ENCODE peak calls at places on chromosomes 6 and 20, in seven cellular contexts. N is SK-N-DZ; I is activated T-cell treated with anti-CD3 and anti-CD28 coated beads, Interleukin-2, amount 50 U/mL, for 4 hours; K is right cardiac atrium; S is activated naive CD4-positive, alpha-beta T cell; U is GM23248; E is activated CD8-positive, alpha-beta memory T cell treated with anti-CD3 and anti-CD28 coated beads, Interleukin-2, amount 50 U/mL, for 4 hours. Q is an unnamed sample.
A peak's percentile ranks its signal among the peaks of the same experiment; 100 is the strongest.

GRCh38 chr20:12372557-12372956 is 454.9 kb downstream of the BTBD3 start:
- DNase-seq in N (no peak), I (no peak), K (no peak), S (no peak), U (no peak), E (no peak), Q (no peak)

GRCh38 chr6:48151142-48151541 is 40.1 kb upstream of the PTCHD4 start:
- DNase-seq in N (no peak), I (no peak), K (no peak), S (no peak), U (peak; percentile 7), E (no peak), Q (no peak)

GRCh38 chr20:33894798-33895197 is 83.7 kb downstream of the CHMP4B start:
- DNase-seq in N (no peak), I (no peak), K (no peak), S (no peak), U (peak; percentile 43), E (no peak), Q (no peak)

GRCh38 chr6:113347420-113347819 is 509.7 kb upstream of the MARCKS start:
- DNase-seq in N (no peak), I (no peak), K (no peak), S (no peak), U (peak; percentile 58), E (no peak), Q (peak; percentile 61)

GRCh38 chr20:15902493-15902892 is 670.8 kb downstream of the KIF16B start:
- DNase-seq in N (peak; percentile 28), I (no peak), K (no peak), S (no peak), U (no peak), E (no peak), Q (peak; percentile 6)

GRCh38 chr6:41901882-41902519 is 6.8 kb upstream of the USP49 start:
- DNase-seq in N (no peak), I (peak; percentile 56), K (no peak), S (peak; percentile 33), U (peak; percentile 42), E (peak; percentile 63), Q (peak; percentile 62)

GRCh38 chr6:39758905-39759605 is 33.1 kb upstream of the DAAM2 start:
- DNase-seq in N (no peak), I (no peak), K (no peak), S (no peak), U (no peak), E (no peak), Q (no peak)

GRCh38 chr6:82589509-82590206 is 226.0 kb downstream of the TPBG start:
- DNase-seq in N (peak; percentile 52), I (no peak), K (no peak), S (no peak), U (peak; percentile 84), E (no peak), Q (peak; percentile 77)

GRCh38 chr6:12801141-12801540 is 84.6 kb downstream of the PHACTR1 start:
- DNase-seq in N (no peak), I (no peak), K (no peak), S (no peak), U (peak; percentile 67), E (no peak), Q (peak; percentile 19)

GRCh38 chr6:125858427-125859320 is 67.9 kb downstream of the NCOA7 start:
- DNase-seq in N (peak; percentile 78), I (peak; percentile 8), K (peak; percentile 36), S (no peak), U (peak; percentile 73), E (no peak), Q (peak; percentile 81)

GRCh38 chr6:164039954-164040375 is 625.4 kb downstream of the QKI start:
- DNase-seq in N (no peak), I (peak; percentile 36), K (peak; percentile 50), S (peak; percentile 38), U (no peak), E (peak; percentile 50), Q (peak; percentile 73)

GRCh38 chr20:59525500-59526241 is 78.7 kb upstream of the PHACTR3 start:
- DNase-seq in N (peak; percentile 74), I (no peak), K (peak; percentile 55), S (no peak), U (peak; percentile 69), E (no peak), Q (peak; percentile 63)

GRCh38 chr6:152673233-152673632 is 24.5 kb upstream of the MYCT1 start:
- DNase-seq in N (no peak), I (no peak), K (no peak), S (no peak), U (peak; percentile 11), E (no peak), Q (no peak)

GRCh38 chr6:107357842-107358241 is 101.5 kb downstream of the PDSS2 start:
- DNase-seq in N (no peak), I (no peak), K (no peak), S (no peak), U (no peak), E (no peak), Q (no peak)

Q was measured in Daoy.